ENCODE peak calls at places on chromosomes 4 and X, in ten cellular contexts. Q is A549, N is endodermal cell, P is aorta, R is tibial artery, J is PC-3, Z is GM12865, H is astrocyte of the cerebellum, K is fibroblast of pulmonary artery, E is mammary epithelial cell. I is an unnamed sample.

GRCh38 chrX:65745992-65746391 is 78.5 kb downstream of the MSN start:
- DNase-seq in K (peak), R (no peak), Z (no peak), N (peak), J (peak), Q (peak), E (no peak), P (no peak), H (no peak), I (no peak)

GRCh38 chrX:55342533-55343501 is 78.1 kb upstream of the PAGE3 start:
- DNase-seq in H (no peak), R (no peak), N (peak), K (peak), P (no peak), Z (peak), E (peak), J (peak), Q (peak), I (no peak)

GRCh38 chr4:140249351-140249750 is 95.4 kb upstream of the MAML3 start:
- DNase-seq in P (no peak), R (no peak), Z (no peak), J (peak), E (no peak), Q (no peak), K (peak), N (no peak), H (peak), I (no peak)

GRCh38 chr4:46444318-46444717 is 54.4 kb upstream of the GABRA2 start:
- DNase-seq in N (no peak), P (no peak), E (peak), R (no peak), Z (no peak), J (no peak), Q (no peak), K (peak), H (no peak), I (no peak)

GRCh38 chr4:8350326-8350725 is 80.8 kb downstream of the HTRA3 start:
- DNase-seq in H (no peak), J (no peak), Z (no peak), K (no peak), E (no peak), Q (no peak), R (peak), P (no peak), N (no peak), I (no peak)

GRCh38 chrX:125101971-125102750 is 217.5 kb upstream of the TEX13C start:
- DNase-seq in Z (no peak), H (no peak), N (no peak), E (no peak), R (no peak), P (no peak), Q (no peak), J (no peak), K (no peak), I (no peak)

GRCh38 chrX:119417842-119418241 is 18.7 kb downstream of the SLC25A43 start:
- DNase-seq in E (no peak), J (no peak), Q (peak), H (no peak), Z (peak), N (no peak), R (no peak), P (no peak), K (peak), I (no peak)

GRCh38 chr4:38160487-38161207 is 200.4 kb downstream of the PTTG2 start:
- DNase-seq in K (peak), H (peak), Q (peak), R (no peak), Z (peak), P (no peak), J (peak), E (peak), N (peak), I (no peak)

GRCh38 chr4:8777320-8778196 is 94.1 kb downstream of the HMX1 start:
- DNase-seq in E (no peak), Q (peak), P (peak), Z (no peak), N (no peak), J (peak), K (no peak), R (no peak), H (no peak), I (no peak)

GRCh38 chrX:51857159-51857733 is 36.2 kb upstream of the MAGED1 start:
- DNase-seq in E (no peak), N (no peak), J (no peak), K (no peak), H (no peak), Z (no peak), R (no peak), Q (no peak), P (no peak), I (no peak)
- H3K4me3 ChIP-seq in E (no peak), N (peak), J (no peak), K (no peak), H (no peak), Z (no peak), R (no peak), Q (no peak), P (no peak), I (no peak)

GRCh38 chr4:57344296-57344695 is 234.1 kb upstream of the IGFBP7 start:
- DNase-seq in E (no peak), J (no peak), K (no peak), Z (no peak), P (no peak), Q (no peak), H (no peak), R (no peak), N (no peak), I (no peak)

GRCh38 chr4:57342406-57342805 is 232.2 kb upstream of the IGFBP7 start:
- DNase-seq in E (peak), N (no peak), R (no peak), Z (no peak), K (peak), J (peak), H (peak), Q (no peak), P (no peak), I (no peak)
- H3K4me3 ChIP-seq in E (no peak), N (no peak), R (no peak), Z (no peak), K (no peak), J (no peak), H (no peak), Q (no peak), P (no peak), I (no peak)

GRCh38 chr4:82989567-82990429 is 20.8 kb downstream of the LIN54 start:
- DNase-seq in H (no peak), J (no peak), R (no peak), Z (peak), P (no peak), E (no peak), Q (no peak), N (no peak), K (no peak), I (no peak)
- H3K4me3 ChIP-seq in H (no peak), J (no peak), R (no peak), Z (no peak), P (no peak), E (peak), Q (no peak), N (no peak), K (peak), I (no peak)

GRCh38 chr4:152009046-152009445 is 248.2 kb upstream of the GATB start:
- DNase-seq in R (no peak), Q (no peak), P (no peak), K (no peak), Z (no peak), N (no peak), H (no peak), J (no peak), E (no peak), I (no peak)
- H3K4me3 ChIP-seq in R (no peak), Q (no peak), P (no peak), K (no peak), Z (no peak), N (no peak), H (no peak), J (no peak), E (no peak), I (no peak)

DNA sequence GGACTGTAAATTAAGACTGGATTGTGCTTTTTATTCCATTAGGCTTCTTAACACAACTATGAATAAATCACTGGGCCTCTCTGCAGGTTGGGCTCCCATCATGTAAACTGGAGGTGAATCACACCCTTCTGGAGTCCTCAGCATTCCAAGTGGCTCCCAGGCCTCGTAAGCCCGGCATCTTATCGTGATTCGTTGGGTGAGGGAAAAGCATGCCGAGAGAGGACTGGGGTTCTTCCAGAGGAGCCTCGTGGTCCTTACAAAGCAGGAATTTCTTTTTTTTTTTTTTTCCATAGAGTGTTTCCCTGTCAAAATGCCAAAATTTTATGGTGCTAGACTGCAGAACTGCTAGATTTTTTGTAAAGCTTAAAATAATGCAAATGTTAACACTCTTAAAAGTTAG is 20.0 kb downstream of the CLDN22 start:
- DNase-seq in R (no peak), K (peak), N (no peak), Z (no peak), H (peak), Q (no peak), P (no peak), J (no peak), E (no peak), I (no peak)
- H3K4me3 ChIP-seq in R (no peak), K (no peak), N (no peak), Z (no peak), H (no peak), Q (no peak), P (no peak), J (no peak), E (no peak), I (no peak)

DNA sequence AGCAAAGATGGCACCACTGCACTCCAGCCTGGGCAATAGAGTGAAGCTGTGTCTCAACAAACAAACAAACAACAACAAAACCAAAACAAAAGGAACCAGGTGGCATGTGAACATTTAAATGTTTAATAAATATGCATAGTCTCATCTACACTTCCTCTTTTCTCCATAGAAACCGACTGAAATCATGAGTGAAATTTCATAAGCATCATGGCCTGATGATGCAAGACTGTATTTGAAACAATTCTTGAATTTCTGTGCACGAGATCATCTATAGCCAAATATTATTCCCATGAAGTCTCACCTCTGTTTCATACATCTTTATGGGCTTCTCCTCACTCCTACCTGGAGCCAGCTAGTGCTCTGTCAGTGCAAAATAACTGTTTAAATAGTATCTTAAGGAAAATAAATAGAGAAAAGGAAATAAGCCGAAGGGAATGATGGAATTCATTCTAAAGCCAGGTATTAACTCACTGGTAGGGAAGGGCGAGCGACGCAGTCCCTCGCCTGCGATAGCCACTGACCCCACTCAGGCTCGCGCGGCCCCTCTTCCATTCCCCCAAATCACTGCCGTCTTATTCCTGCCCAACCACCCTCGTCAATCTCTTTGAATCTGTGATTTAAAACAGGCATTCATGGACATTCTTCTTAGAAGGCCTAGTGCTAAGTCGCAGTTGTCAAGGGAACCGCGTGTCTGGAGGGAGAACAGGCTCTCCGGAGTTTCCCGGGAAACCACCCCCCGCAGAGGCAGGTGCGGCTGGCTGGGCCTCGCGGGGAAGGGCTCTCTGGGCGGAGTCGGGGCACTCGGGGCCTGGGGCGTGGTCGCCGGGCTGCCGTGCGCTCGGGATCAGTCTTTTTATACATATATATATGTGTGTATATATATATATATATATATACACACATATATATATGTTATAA is 52.4 kb upstream of the TRIM2 start:
- DNase-seq in Z (peak), Q (peak), J (peak), E (peak), K (peak), N (peak), R (no peak), H (peak), P (peak), I (peak)
- H3K4me3 ChIP-seq in Z (no peak), Q (peak), J (peak), E (no peak), K (no peak), N (peak), R (peak), H (peak), P (no peak), I (peak)